ENCODE peak calls at places on chromosomes 7 and 10, in five cellular contexts. L is cardiac fibroblast, W is AG09319, A is heart left ventricle, Q is left ventricle myocardium inferior. N is an unnamed sample.

GRCh38 chr10:106251573-106251972 is 912.9 kb downstream of the SORCS1 start:
- DNase-seq in L (no peak), W (no peak), A (no peak), Q (no peak), N (no peak)

GRCh38 chr10:95628786-95629185 is 27.7 kb downstream of the ALDH18A1 start:
- DNase-seq in L (no peak), W (no peak), A (no peak), Q (no peak), N (peak)

GRCh38 chr10:71075759-71076472 is 136.5 kb upstream of the UNC5B start:
- DNase-seq in L (no peak), W (no peak), A (peak), Q (no peak), N (no peak)

GRCh38 chr10:69065406-69066361 is 22.2 kb upstream of the SRGN start:
- DNase-seq in L (peak), W (no peak), A (no peak), Q (peak), N (no peak)

GRCh38 chr7:102933763-102934162 is 21.0 kb downstream of the LRRC17 start:
- DNase-seq in L (peak), W (peak), A (peak), Q (peak), N (no peak)

GRCh38 chr10:33749042-33749441 is 414.6 kb upstream of the NRP1 start:
- DNase-seq in L (peak), W (no peak), A (no peak), Q (no peak), N (no peak)

GRCh38 chr10:44913312-44914079 is 2.4 kb downstream of the TMEM72 start:
- DNase-seq in L (peak), W (no peak), A (no peak), Q (no peak), N (no peak)

GRCh38 chr7:158356454-158356853 is 231.2 kb downstream of the PTPRN2 start:
- DNase-seq in L (no peak), W (no peak), A (no peak), Q (no peak), N (no peak)

GRCh38 chr10:129853236-129853946 is 110.7 kb downstream of the EBF3 start:
- DNase-seq in L (peak), W (no peak), A (no peak), Q (no peak), N (no peak)

GRCh38 chr10:100647928-100648327 is 97.5 kb upstream of the PAX2 start:
- DNase-seq in L (no peak), W (no peak), A (no peak), Q (no peak), N (no peak)

GRCh38 chr7:97499204-97499603 is 232.7 kb upstream of the TAC1 start:
- DNase-seq in L (peak), W (no peak), A (no peak), Q (no peak), N (peak)

GRCh38 chr7:72101444-72101843 is 310.7 kb downstream of the CALN1 start:
- DNase-seq in L (no peak), W (no peak), A (no peak), Q (no peak), N (no peak)

GRCh38 chr10:32577448-32577847 is 131.5 kb downstream of the CCDC7 start:
- DNase-seq in L (no peak), W (no peak), A (no peak), Q (no peak), N (no peak)

GRCh38 chr10:74165530-74165901 is 14.5 kb downstream of the ADK start:
- DNase-seq in L (no peak), W (no peak), A (no peak), Q (no peak), N (no peak)

GRCh38 chr7:98418636-98419315 is 17.9 kb upstream of the BAIAP2L1 start:
- DNase-seq in L (peak), W (peak), A (no peak), Q (no peak), N (peak)

GRCh38 chr7:141906285-141906684 is 9.9 kb upstream of the OR9A4 start:
- DNase-seq in L (no peak), W (no peak), A (no peak), Q (no peak), N (no peak)

GRCh38 chr7:158350166-158350900 is 237.3 kb downstream of the PTPRN2 start:
- DNase-seq in L (no peak), W (no peak), A (no peak), Q (no peak), N (no peak)

GRCh38 chr10:30747633-30748032 is 118.1 kb upstream of the LYZL2 start:
- DNase-seq in L (no peak), W (no peak), A (no peak), Q (no peak), N (no peak)

GRCh38 chr7:84704380-84704779 is 482.5 kb downstream of the SEMA3D start:
- DNase-seq in L (no peak), W (no peak), A (no peak), Q (no peak), N (no peak)

GRCh38 chr7:102412548-102412947 is 16.4 kb downstream of the PRKRIP1 start:
- DNase-seq in L (peak), W (no peak), A (peak), Q (peak), N (no peak)

GRCh38 chr10:80046629-80047441 is 31.6 kb upstream of the TMEM254 start:
- DNase-seq in L (peak), W (peak), A (peak), Q (peak), N (peak)

GRCh38 chr7:116218051-116218645 is 7.8 kb downstream of the TES start:
- DNase-seq in L (peak), W (no peak), A (no peak), Q (no peak), N (peak)

GRCh38 chr7:22356010-22356854 is 722 bp downstream of the RAPGEF5 start:
- DNase-seq in L (no peak), W (no peak), A (no peak), Q (no peak), N (peak)

GRCh38 chr7:44470080-44470479 is 20.4 kb downstream of the NUDCD3 start:
- DNase-seq in L (no peak), W (no peak), A (no peak), Q (no peak), N (no peak)

GRCh38 chr7:44471436-44471835 is 19.0 kb downstream of the NUDCD3 start:
- DNase-seq in L (no peak), W (no peak), A (no peak), Q (no peak), N (no peak)

GRCh38 chr7:44469461-44469860 is 21.0 kb downstream of the NUDCD3 start:
- DNase-seq in L (no peak), W (no peak), A (no peak), Q (no peak), N (no peak)

GRCh38 chr7:44471850-44472249 is 18.6 kb downstream of the NUDCD3 start:
- DNase-seq in L (peak), W (no peak), A (no peak), Q (no peak), N (no peak)

DNA sequence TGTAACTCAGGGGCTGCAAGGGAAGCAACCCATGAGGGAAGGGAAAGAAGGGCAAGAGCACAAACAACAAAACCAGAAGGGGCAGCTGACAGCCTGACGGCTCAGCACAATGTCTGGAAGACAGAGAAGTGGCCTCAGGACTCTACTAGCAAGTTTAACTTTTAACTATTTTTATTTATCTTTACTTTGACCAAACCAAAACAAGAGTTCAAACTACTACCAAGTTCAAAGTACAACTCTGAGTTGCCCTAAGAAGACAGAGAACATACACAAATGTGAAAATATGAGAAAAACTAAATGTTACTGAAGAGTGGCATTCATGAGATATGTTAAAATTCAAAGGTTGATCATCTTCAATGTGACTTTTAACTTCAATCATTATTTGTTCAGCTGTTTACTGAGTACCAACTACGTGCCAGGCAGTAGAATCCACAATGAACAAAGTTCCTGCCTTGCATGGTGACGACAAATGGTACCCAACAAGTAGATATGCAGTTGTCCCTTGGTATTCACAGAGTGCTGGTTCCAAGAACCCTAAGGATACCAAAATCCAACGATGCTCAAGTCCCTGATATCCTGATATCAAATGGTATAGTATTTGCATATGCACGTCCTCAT is 19.7 kb downstream of the NUDCD3 start:
- DNase-seq in L (no peak), W (no peak), A (no peak), Q (no peak), N (no peak)
- TF ChIP-seq CTCF in L (no peak), W (no peak), A (no peak), Q (no peak), N (no peak)

GRCh38 chr7:7738177-7738576 is 19.8 kb upstream of the RPA3 start:
- DNase-seq in L (no peak), W (no peak), A (no peak), Q (no peak), N (no peak)
- TF ChIP-seq CTCF in L (no peak), W (no peak), A (no peak), Q (no peak), N (no peak)

GRCh38 chr10:89701238-89702120 is at the start of gene KIF20B:
- DNase-seq in L (peak), W (peak), A (peak), Q (peak), N (peak)
- TF ChIP-seq CTCF in L (peak), W (peak), A (peak), Q (peak), N (no peak)

GRCh38 chr7:42351313-42351935 is 114.4 kb upstream of the GLI3 start:
- DNase-seq in L (peak), W (no peak), A (no peak), Q (no peak), N (no peak)
- TF ChIP-seq CTCF in L (no peak), W (no peak), A (no peak), Q (no peak), N (no peak)

DNA sequence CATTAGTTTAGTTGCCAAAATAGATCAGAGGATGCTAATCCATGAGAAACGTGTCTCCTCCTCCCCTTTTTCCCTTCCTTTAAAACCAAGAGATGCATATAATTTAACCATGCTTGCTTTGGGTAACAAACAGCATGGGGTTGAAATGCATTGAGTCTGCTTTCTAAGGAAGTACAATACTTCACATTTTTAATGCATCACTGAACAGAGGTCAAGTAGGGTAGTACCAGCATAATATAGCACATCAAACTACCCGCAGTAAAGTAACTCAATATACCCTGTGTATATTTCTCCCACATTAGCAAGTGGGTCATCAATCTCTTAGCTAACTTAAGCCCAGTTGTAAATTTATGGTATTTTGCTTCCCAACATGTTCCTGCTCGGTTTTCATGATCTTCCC is 239.3 kb upstream of the SEMA3C start:
- DNase-seq in L (no peak), W (no peak), A (no peak), Q (no peak), N (no peak)
- TF ChIP-seq CTCF in L (no peak), W (no peak), A (no peak), Q (no peak), N (no peak)

GRCh38 chr10:48974757-48975156 is 35.1 kb upstream of the LRRC18 start:
- DNase-seq in L (no peak), W (no peak), A (no peak), Q (no peak), N (no peak)

GRCh38 chr10:48973065-48973464 is 33.4 kb upstream of the LRRC18 start:
- DNase-seq in L (no peak), W (no peak), A (no peak), Q (no peak), N (no peak)

GRCh38 chr10:48978318-48978717 is 38.7 kb upstream of the LRRC18 start:
- DNase-seq in L (no peak), W (no peak), A (no peak), Q (no peak), N (no peak)

GRCh38 chr10:48981310-48981907 is 41.8 kb upstream of the LRRC18 start:
- DNase-seq in L (peak), W (peak), A (peak), Q (peak), N (peak)

DNA sequence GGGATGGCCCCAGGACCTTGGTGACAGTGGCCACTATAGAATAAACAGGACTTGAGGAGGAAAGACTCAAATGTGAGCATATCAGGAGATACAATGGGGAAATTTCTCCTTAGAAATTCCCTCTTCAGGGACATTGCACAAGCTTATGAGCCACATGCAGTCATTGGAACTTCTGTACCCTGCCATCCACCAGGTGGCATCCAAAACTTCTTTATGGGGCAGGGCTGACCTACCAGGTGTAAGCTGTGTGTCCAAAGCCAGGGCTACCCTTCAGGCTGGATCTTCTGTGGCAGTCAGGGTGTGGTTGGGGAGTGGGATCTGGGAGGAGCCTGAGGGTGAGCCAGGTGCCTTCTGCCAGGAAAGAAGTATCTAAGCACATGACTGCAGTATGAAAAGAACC is 36.6 kb upstream of the LRRC18 start:
- DNase-seq in L (peak), W (no peak), A (no peak), Q (no peak), N (peak)
- TF ChIP-seq CTCF in L (no peak), W (peak), A (peak), Q (peak), N (no peak)

DNA sequence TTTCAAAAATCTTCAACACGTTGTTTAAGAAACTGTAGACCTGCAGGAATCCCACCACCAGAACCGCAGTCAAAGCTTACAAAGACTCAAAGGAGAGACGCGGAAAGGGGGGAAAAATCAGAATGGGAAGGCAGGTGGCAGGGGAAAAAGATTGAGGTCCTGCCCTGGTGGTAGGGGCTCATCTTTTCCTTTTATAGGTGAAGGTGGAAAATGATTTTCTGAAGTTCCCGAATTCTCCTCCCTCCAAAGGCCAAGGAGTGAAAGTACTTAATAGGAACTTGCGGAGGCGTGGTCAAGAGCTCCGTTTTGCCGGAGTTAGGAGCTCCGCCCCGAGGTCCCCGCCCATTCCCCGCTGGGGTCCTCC is 729 bp downstream of the BBIP1 start:
- DNase-seq in L (peak), W (peak), A (peak), Q (peak), N (peak)
- TF ChIP-seq CTCF in L (no peak), W (no peak), A (no peak), Q (peak), N (no peak)

GRCh38 chr10:12068467-12069269 is at the start of gene DHTKD1:
- DNase-seq in L (peak), W (peak), A (peak), Q (peak), N (peak)
- TF ChIP-seq CTCF in L (peak), W (peak), A (peak), Q (peak), N (no peak)

N was measured in Calu3.